ENCODE peak calls at places on chromosomes 1 and 21, in seven cellular contexts. E is endothelial cell of umbilical vein, D is GM12878, J is neural progenitor cell, R is PC-3, K is GM23338, G is OCI-LY7. X is an unnamed sample.

GRCh38 chr21:36185498-36185897 is 28.9 kb downstream of the DOP1B start:
- DNase-seq in E (no peak), D (no peak), J (no peak), R (no peak), K (no peak), G (no peak), X (no peak)

GRCh38 chr1:108570998-108571401 is 11.1 kb downstream of the EEIG2 start:
- DNase-seq in E (no peak), D (no peak), J (no peak), R (no peak), K (no peak), G (no peak), X (no peak)

GRCh38 chr1:192878249-192878648 is 69.4 kb downstream of the RGS2 start:
- DNase-seq in E (no peak), D (no peak), J (no peak), R (no peak), K (no peak), G (no peak), X (no peak)

GRCh38 chr1:65813956-65814355 is 21.3 kb downstream of the PDE4B start:
- DNase-seq in E (no peak), D (no peak), J (no peak), R (peak), K (no peak), G (no peak), X (no peak)

GRCh38 chr1:64084451-64084850 is 119.0 kb upstream of the UBE2U start:
- DNase-seq in E (no peak), D (no peak), J (no peak), R (no peak), K (no peak), G (no peak), X (no peak)

GRCh38 chr1:161473363-161473762 is 31.9 kb upstream of the FCGR2A start:
- DNase-seq in E (no peak), D (no peak), J (peak), R (peak), K (peak), G (peak), X (no peak)

GRCh38 chr1:210143465-210144062 is 89.0 kb upstream of the SERTAD4 start:
- DNase-seq in E (peak), D (no peak), J (peak), R (peak), K (peak), G (peak), X (no peak)

GRCh38 chr1:211897011-211897410 is 66.4 kb upstream of the LPGAT1 start:
- DNase-seq in E (no peak), D (no peak), J (no peak), R (peak), K (no peak), G (no peak), X (no peak)

GRCh38 chr1:68481041-68481440 is 15.8 kb downstream of the DEPDC1 start:
- DNase-seq in E (no peak), D (no peak), J (no peak), R (peak), K (no peak), G (no peak), X (no peak)

GRCh38 chr1:7223334-7224080 is 438.3 kb downstream of the CAMTA1 start:
- DNase-seq in E (no peak), D (no peak), J (no peak), R (peak), K (no peak), G (no peak), X (peak)

GRCh38 chr1:40032240-40032891 is 8.2 kb upstream of the CAP1 start:
- DNase-seq in E (peak), D (no peak), J (peak), R (peak), K (peak), G (peak), X (no peak)

GRCh38 chr1:28416509-28417194 is 47.1 kb downstream of the PHACTR4 start:
- DNase-seq in E (no peak), D (no peak), J (no peak), R (peak), K (no peak), G (no peak), X (no peak)

GRCh38 chr1:38786040-38786436 is 73.5 kb downstream of the RRAGC start:
- DNase-seq in E (no peak), D (no peak), J (no peak), R (no peak), K (no peak), G (no peak), X (no peak)

GRCh38 chr1:91792393-91793032 is 93.4 kb downstream of the TGFBR3 start:
- DNase-seq in E (peak), D (no peak), J (peak), R (no peak), K (peak), G (peak), X (no peak)
- H3K27ac ChIP-seq in E (no peak), D (no peak), J (no peak), R (no peak), K (no peak), G (no peak), X (no peak)

GRCh38 chr1:156930483-156930882 is 10.1 kb downstream of the LRRC71 start:
- DNase-seq in E (no peak), D (no peak), J (no peak), R (no peak), K (peak), G (no peak), X (peak)

GRCh38 chr1:156926175-156926574 is 5.7 kb downstream of the LRRC71 start:
- DNase-seq in E (no peak), D (no peak), J (no peak), R (peak), K (no peak), G (no peak), X (peak)

GRCh38 chr1:156927215-156928042 is 7.0 kb downstream of the LRRC71 start:
- DNase-seq in E (peak), D (no peak), J (peak), R (peak), K (peak), G (no peak), X (peak)

GRCh38 chr1:156929596-156930238 is 9.3 kb downstream of the LRRC71 start:
- DNase-seq in E (no peak), D (no peak), J (no peak), R (no peak), K (no peak), G (no peak), X (peak)

GRCh38 chr1:156928043-156928602 is 7.7 kb downstream of the LRRC71 start:
- DNase-seq in E (no peak), D (no peak), J (no peak), R (no peak), K (no peak), G (no peak), X (no peak)
- TF ChIP-seq CTCF in E (no peak), D (no peak), J (no peak), R (no peak), K (no peak), G (no peak), X (no peak)

DNA sequence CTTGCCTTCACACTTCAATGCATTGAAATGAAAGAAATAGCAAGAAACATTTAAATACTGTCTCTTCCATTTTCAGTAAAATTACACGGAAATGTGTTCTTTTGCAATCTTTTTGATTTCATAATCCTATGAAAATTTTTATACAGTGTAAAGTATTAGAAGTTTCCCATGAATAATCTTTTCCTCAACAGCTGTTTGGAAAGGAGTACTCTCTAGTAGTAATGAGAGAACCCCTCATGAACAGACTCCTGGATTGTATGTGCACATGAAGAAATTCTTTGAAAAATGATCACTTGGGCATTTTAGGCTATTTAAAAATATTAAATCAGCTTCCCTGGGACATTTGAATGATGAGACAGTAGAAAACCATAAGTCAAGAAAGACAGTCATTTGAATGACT is 64.4 kb downstream of the LHX9 start:
- DNase-seq in E (no peak), D (no peak), J (no peak), R (no peak), K (no peak), G (no peak), X (no peak)
- H2AFZ ChIP-seq in E (no peak), D (no peak), J (no peak), R (no peak), K (no peak), G (no peak), X (no peak)

GRCh38 chr1:234842726-234843641 is 233.0 kb upstream of the IRF2BP2 start:
- DNase-seq in E (no peak), D (peak), J (no peak), R (no peak), K (no peak), G (peak), X (peak)
- H3K27ac ChIP-seq in E (no peak), D (peak), J (no peak), R (no peak), K (no peak), G (peak), X (peak)

GRCh38 chr21:41651830-41652229 is 115.0 kb downstream of the RIPK4 start:
- DNase-seq in E (no peak), D (no peak), J (no peak), R (peak), K (no peak), G (no peak), X (peak)
- TF ChIP-seq CTCF in E (no peak), D (no peak), J (no peak), R (peak), K (no peak), G (no peak), X (peak)

GRCh38 chr1:86648255-86648654 is 56.1 kb upstream of the SH3GLB1 start:
- DNase-seq in E (peak), D (no peak), J (no peak), R (peak), K (no peak), G (no peak), X (peak)
- H2AFZ ChIP-seq in E (no peak), D (no peak), J (no peak), R (no peak), K (no peak), G (no peak), X (no peak)

DNA sequence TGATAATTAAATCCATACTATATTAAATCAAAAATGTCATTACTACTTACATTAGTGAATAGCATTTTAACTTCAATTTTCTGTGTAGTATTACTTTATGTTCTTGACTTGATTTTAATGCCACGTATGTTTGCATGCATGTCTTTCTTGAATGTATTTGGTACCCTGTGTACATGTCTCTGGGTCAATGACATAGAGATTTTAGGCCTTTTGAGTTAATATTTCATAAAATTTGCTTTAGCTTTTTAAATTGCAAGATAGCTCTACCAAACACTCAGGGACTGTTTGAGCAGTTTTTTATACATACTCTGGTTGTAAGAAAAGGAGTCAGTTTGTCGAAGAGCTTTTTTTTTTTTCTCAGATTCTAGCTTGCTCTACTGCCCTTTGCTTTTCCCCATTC is 1.5 kb downstream of the MLLT11 start:
- DNase-seq in E (no peak), D (no peak), J (no peak), R (no peak), K (no peak), G (no peak), X (no peak)
- H3K27ac ChIP-seq in E (peak), D (no peak), J (no peak), R (peak), K (peak), G (peak), X (peak)